ENCODE peak calls at places on chromosome 15, in five cellular contexts. U is H1, P is mesenchymal stem cell, S is trophoblast cell, L is IMR-90. K is an unnamed sample.
A peak's percentile ranks its signal among the peaks of the same experiment; 100 is the strongest.

GRCh38 chr15:75452968-75453702 is 1.6 kb upstream of the SIN3A start:
- DNase-seq in L (no peak), U (no peak), P (peak; percentile 55), S (peak; percentile 32), K (peak; percentile 80)

GRCh38 chr15:99385865-99386264 is 134.6 kb downstream of the LRRC28 start:
- DNase-seq in L (peak; percentile 52), U (no peak), P (peak; percentile 48), S (no peak), K (no peak)

GRCh38 chr15:59251001-59251845 is 44.6 kb downstream of the LDHAL6B start:
- DNase-seq in L (no peak), U (no peak), P (no peak), S (no peak), K (no peak)

GRCh38 chr15:101615414-101615985 is 36.7 kb downstream of the TM2D3 start:
- DNase-seq in L (no peak), P (no peak), U (no peak), S (no peak), K (no peak)

GRCh38 chr15:92163641-92164040 is 230.0 kb upstream of the ST8SIA2 start:
- DNase-seq in S (no peak), U (no peak), P (no peak), L (no peak), K (peak; percentile 56)

GRCh38 chr15:70569718-70570231 is 193.6 kb downstream of the UACA start:
- DNase-seq in L (peak; percentile 69), U (no peak), P (peak; percentile 16), S (no peak), K (no peak)

GRCh38 chr15:70248116-70249025 is 150.7 kb upstream of the TLE3 start:
- DNase-seq in U (no peak), L (no peak), S (no peak), P (no peak), K (peak; percentile 78)

GRCh38 chr15:56817690-56818089 is 84.4 kb upstream of the ZNF280D start:
- DNase-seq in S (no peak), L (no peak), P (no peak), U (no peak), K (no peak)

GRCh38 chr15:96245252-96245651 is 85.2 kb upstream of the NR2F2 start:
- DNase-seq in L (no peak), P (no peak), U (no peak), S (no peak), K (no peak)

GRCh38 chr15:70741107-70741511 is 22.2 kb downstream of the UACA start:
- DNase-seq in U (no peak), L (peak; percentile 90), P (peak; percentile 88), S (no peak), K (no peak)

GRCh38 chr15:73709241-73709640 is 25.1 kb downstream of the CD276 start:
- DNase-seq in L (no peak), U (no peak), P (no peak), S (no peak), K (no peak)

GRCh38 chr15:56286213-56286612 is 42.5 kb upstream of the RFX7 start:
- DNase-seq in L (no peak), U (no peak), S (no peak), P (no peak), K (no peak)

GRCh38 chr15:100306098-100306497 is 35.7 kb downstream of the ADAMTS17 start:
- DNase-seq in L (no peak), P (no peak), S (no peak), U (no peak), K (no peak)

GRCh38 chr15:35215095-35215494 is 130.0 kb upstream of the NANOGP8 start:
- DNase-seq in U (no peak), S (no peak), L (no peak), P (no peak), K (no peak)

GRCh38 chr15:69626095-69627066 is 173.8 kb downstream of the RPLP1 start:
- DNase-seq in U (no peak), S (no peak), L (no peak), P (no peak), K (no peak)

GRCh38 chr15:78034495-78035191 is 42.9 kb downstream of the TBC1D2B start:
- DNase-seq in P (peak; percentile 38), U (no peak), S (no peak), L (peak; percentile 38), K (no peak)

GRCh38 chr15:28975766-28976179 is 90.0 kb downstream of the APBA2 start:
- DNase-seq in S (peak; percentile 22), L (peak; percentile 55), U (peak; percentile 29), P (peak; percentile 64), K (peak; percentile 62)

GRCh38 chr15:95323798-95324197 is 1006.7 kb upstream of the NR2F2 start:
- DNase-seq in L (no peak), P (no peak), U (no peak), S (no peak), K (no peak)

GRCh38 chr15:29024681-29025080 is 138.9 kb downstream of the APBA2 start:
- DNase-seq in S (no peak), L (no peak), U (no peak), P (no peak), K (no peak)

GRCh38 chr15:41417418-41417811 is 520 bp downstream of the RTF1 start:
- DNase-seq in L (peak; percentile 20), U (no peak), P (peak; percentile 63), S (peak; percentile 3), K (peak; percentile 36)

GRCh38 chr15:47817825-47818681 is 100.7 kb downstream of the SEMA6D start:
- DNase-seq in U (peak; percentile 3), P (no peak), L (no peak), S (no peak), K (peak; percentile 39)

GRCh38 chr15:100022426-100022825 is 289.2 kb upstream of the LYSMD4 start:
- DNase-seq in L (no peak), P (no peak), S (no peak), U (no peak), K (no peak)

GRCh38 chr15:92395557-92395956 is 1.9 kb downstream of the ST8SIA2 start:
- DNase-seq in L (no peak), U (no peak), S (no peak), P (no peak), K (no peak)

DNA sequence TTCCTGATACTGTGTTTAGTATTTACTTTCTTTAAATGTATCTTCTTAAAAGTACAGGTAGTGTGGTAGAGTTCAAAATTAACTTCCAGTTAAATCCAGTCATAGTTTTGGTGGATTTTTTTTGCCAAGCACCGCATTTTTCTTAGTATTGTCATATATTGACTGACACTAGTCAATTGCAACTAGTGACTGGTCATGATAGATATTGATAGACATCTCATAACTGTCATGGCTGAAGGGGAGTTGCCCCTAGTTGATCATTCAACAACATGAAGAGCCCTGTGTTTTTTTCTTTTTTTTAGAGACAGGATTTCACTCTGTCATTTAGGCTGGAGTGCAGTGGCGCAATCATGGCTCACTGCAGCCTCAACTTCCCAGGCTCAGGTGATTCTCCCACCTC is 22.1 kb downstream of the RAB8B start:
- DNase-seq in L (no peak), S (no peak), P (no peak), U (no peak), K (no peak)
- H3K27ac ChIP-seq in L (peak overlapping the region; percentile 87), S (no peak overlapping the region), P (no peak overlapping the region), U (no peak overlapping the region), K (no peak overlapping the region)

GRCh38 chr15:76968310-76968709 is 26.6 kb upstream of the PSTPIP1 start:
- DNase-seq in U (no peak), P (no peak), S (no peak), L (peak; percentile 34), K (no peak)

GRCh38 chr15:76963596-76963995 is 31.3 kb upstream of the PSTPIP1 start:
- DNase-seq in P (no peak), L (no peak), S (no peak), U (no peak), K (peak; percentile 63)

GRCh38 chr15:76962337-76963013 is 30.9 kb downstream of the RCN2 start:
- DNase-seq in S (no peak), U (no peak), L (no peak), P (no peak), K (no peak)

GRCh38 chr15:76964157-76964556 is 30.8 kb upstream of the PSTPIP1 start:
- DNase-seq in S (no peak), L (peak; percentile 32), P (peak; percentile 32), U (no peak), K (no peak)

GRCh38 chr15:76967067-76967466 is 27.9 kb upstream of the PSTPIP1 start:
- DNase-seq in L (no peak), U (no peak), S (no peak), P (no peak), K (no peak)
- H4K8ac ChIP-seq in L (no peak overlapping the region), U (no peak overlapping the region), S (no peak overlapping the region), P (no peak overlapping the region), K (no peak overlapping the region)

GRCh38 chr15:79412429-79412828 is 19.7 kb upstream of the MINAR1 start:
- DNase-seq in S (no peak), P (no peak), L (no peak), U (no peak), K (no peak)
- H4K91ac ChIP-seq in S (no peak overlapping the region), P (peak overlapping the region; percentile 47), L (no peak overlapping the region), U (no peak overlapping the region), K (no peak overlapping the region)

DNA sequence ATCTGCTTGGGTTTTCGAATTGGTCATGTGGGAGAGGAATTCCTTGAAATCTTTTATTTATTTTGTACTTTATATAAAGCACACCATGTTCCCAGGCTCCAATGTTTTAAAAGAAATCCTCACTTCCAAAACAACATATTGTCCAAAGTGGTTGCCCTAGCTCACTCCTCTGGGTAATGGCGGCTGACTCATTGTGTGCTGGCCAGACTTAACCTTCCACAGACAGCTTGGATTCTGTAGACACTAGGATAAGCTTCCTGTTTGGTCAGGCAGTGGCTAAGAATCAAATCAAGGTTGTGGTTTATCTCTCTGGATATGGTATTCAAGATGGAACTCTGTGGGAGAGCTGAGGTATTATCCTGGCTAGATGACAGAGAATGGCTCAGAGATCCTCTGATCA is 55.8 kb upstream of the FAM98B start:
- DNase-seq in U (no peak), P (peak; percentile 90), L (peak; percentile 99), S (no peak), K (no peak)
- H3K27ac ChIP-seq in U (no peak overlapping the region), P (peak overlapping the region; percentile 57), L (no peak overlapping the region), S (no peak overlapping the region), K (no peak overlapping the region)

DNA sequence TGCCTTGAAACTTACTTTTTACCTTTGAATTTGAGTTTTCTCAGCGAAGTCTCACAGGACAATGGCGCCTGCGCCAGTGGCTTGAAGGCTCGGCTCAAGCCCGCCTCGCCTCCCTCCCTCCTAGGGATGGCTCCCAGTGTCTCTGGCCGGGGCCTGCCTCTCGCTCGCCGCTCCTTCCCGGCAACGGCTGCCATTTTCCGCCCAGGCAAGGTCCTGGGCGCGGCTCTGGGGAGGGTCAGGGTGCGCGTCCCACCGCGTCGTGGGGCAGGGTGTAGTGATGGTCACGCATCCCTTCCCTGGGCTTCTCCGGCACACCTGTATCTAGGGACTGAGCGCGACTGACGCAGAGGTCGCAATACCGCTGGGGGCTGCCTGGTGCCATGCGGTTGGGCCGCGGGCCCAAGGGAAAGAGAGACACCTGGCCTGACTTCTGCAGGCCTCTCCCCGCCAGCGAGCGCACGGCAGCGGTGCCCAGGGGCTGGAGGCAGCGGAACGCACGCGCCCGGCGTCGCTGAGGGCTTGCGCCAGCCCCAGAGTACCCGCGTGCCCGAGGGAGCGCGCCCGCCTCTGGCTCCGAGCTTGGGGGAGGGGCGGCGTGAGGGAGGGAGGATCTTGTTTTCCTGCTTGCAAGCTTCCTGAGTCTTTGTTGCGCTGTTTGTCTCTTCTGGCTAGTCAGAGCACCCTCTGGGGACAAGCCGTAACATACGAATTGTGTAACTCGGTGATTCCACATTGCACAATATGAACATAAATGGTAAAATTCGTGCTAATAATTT is 20.7 kb upstream of the FEM1B start:
- DNase-seq in L (peak; percentile 68), S (peak; percentile 94), P (peak; percentile 88), U (peak; percentile 88), K (peak; percentile 96)
- H4K8ac ChIP-seq in L (peak overlapping the region; percentile 75), S (peak overlapping the region; percentile 94), P (peak overlapping the region; percentile 98), U (peak overlapping the region; percentile 99), K (no peak overlapping the region)